ENCODE peak calls at places on chromosomes 6 and 20, in seven cellular contexts. O is activated T-cell treated with anti-CD3 and anti-CD28 coated beads, Interleukin-2, amount 50 U/mL, for 4 hours; Z is AG09309; Y is activated gamma-delta T cell treated with Interleukin-2 at 50 U/mL for 16 hours; M is CD8-positive, alpha-beta T cell; F is RWPE2; J is activated T-helper 1 cell treated with anti-CD3 and anti-CD28 coated beads, Interleukin-2, amount 50 U/mL, for 16 hours. I is an unnamed sample.

GRCh38 chr20:31721408-31722332 is 998 bp downstream of the BCL2L1 start:
- DNase-seq in J (no peak), F (peak; percentile 83), M (no peak), O (no peak), Z (no peak), Y (no peak), I (peak; percentile 68)

GRCh38 chr6:62371840-62372239 is 85.8 kb upstream of the KHDRBS2 start:
- DNase-seq in F (no peak), O (no peak), M (no peak), J (no peak), Z (no peak), Y (no peak), I (no peak)

GRCh38 chr6:14787677-14788076 is 458.2 kb upstream of the JARID2 start:
- DNase-seq in Y (no peak), O (no peak), Z (no peak), M (no peak), J (no peak), F (no peak), I (no peak)

GRCh38 chr20:43938017-43938655 is 23.5 kb downstream of the TOX2 start:
- DNase-seq in O (no peak), M (no peak), F (peak; percentile 59), Y (no peak), Z (no peak), J (no peak), I (no peak)

GRCh38 chr6:84582997-84583396 is 181.4 kb downstream of the TBX18 start:
- DNase-seq in Y (no peak), J (no peak), Z (no peak), O (no peak), M (no peak), F (no peak), I (no peak)

GRCh38 chr20:36700438-36700837 is 45.5 kb downstream of the NDRG3 start:
- DNase-seq in Y (no peak), J (no peak), Z (no peak), O (no peak), F (no peak), M (no peak), I (no peak)

GRCh38 chr6:1049900-1050299 is 262.0 kb upstream of the FOXQ1 start:
- DNase-seq in Y (no peak), J (no peak), Z (no peak), F (no peak), O (no peak), M (no peak), I (no peak)

GRCh38 chr6:118709859-118710350 is 58.5 kb upstream of the CEP85L start:
- DNase-seq in J (peak; percentile 34), O (peak; percentile 68), Y (peak; percentile 69), Z (peak; percentile 67), M (peak; percentile 60), F (no peak), I (no peak)